ENCODE peak calls at places on chromosome X, in seven cellular contexts. L, F, Z, N, R, A and W are unnamed samples.

GRCh38 chrX:132023896-132024386 is 839 bp downstream of the STK26 start:
- DNase-seq in L (peak), F (no peak), Z (no peak), N (peak), R (no peak), A (peak), W (no peak)

GRCh38 chrX:20418379-20418778 is 151.7 kb upstream of the RPS6KA3 start:
- DNase-seq in L (no peak), F (no peak), Z (no peak), N (no peak), R (no peak), A (no peak), W (no peak)

GRCh38 chrX:2608638-2609430 is 82.3 kb upstream of the CD99 start:
- DNase-seq in L (peak), F (peak), Z (peak), N (peak), R (peak), A (peak), W (peak)

GRCh38 chrX:105527759-105528158 is 294.6 kb upstream of the NRK start:
- DNase-seq in L (no peak), F (no peak), Z (no peak), N (no peak), R (no peak), A (peak), W (no peak)

GRCh38 chrX:141791856-141792255 is 46.3 kb upstream of the MAGEC3 start:
- DNase-seq in L (no peak), F (no peak), Z (no peak), N (peak), R (no peak), A (no peak), W (no peak)

GRCh38 chrX:129996120-129996519 is 13.7 kb downstream of the BCORL1 start:
- DNase-seq in L (no peak), F (no peak), Z (peak), N (peak), R (no peak), A (peak), W (no peak)

GRCh38 chrX:52138830-52139544 is 45.7 kb upstream of the MAGED4 start:
- DNase-seq in L (no peak), F (no peak), Z (no peak), N (no peak), R (no peak), A (no peak), W (no peak)

GRCh38 chrX:2387614-2388239 is 113.0 kb downstream of the DHRSX start:
- DNase-seq in L (no peak), F (no peak), Z (no peak), N (no peak), R (no peak), A (peak), W (no peak)

GRCh38 chrX:24760601-24761000 is 66.9 kb downstream of the POLA1 start:
- DNase-seq in L (no peak), F (no peak), Z (no peak), N (no peak), R (no peak), A (peak), W (no peak)

GRCh38 chrX:118536687-118537461 is 41.3 kb downstream of the DOCK11 start:
- DNase-seq in L (peak), F (no peak), Z (peak), N (no peak), R (no peak), A (peak), W (no peak)

GRCh38 chrX:19554786-19555185 is 39.5 kb upstream of the MAP3K15 start:
- DNase-seq in L (no peak), F (no peak), Z (no peak), N (peak), R (no peak), A (peak), W (no peak)

GRCh38 chrX:106692425-106693075 is 34.0 kb upstream of the RNF128 start:
- DNase-seq in L (no peak), F (no peak), Z (no peak), N (no peak), R (no peak), A (no peak), W (no peak)

GRCh38 chrX:82556588-82556987 is 951.5 kb upstream of the POU3F4 start:
- DNase-seq in L (no peak), F (no peak), Z (no peak), N (no peak), R (no peak), A (no peak), W (no peak)

GRCh38 chrX:39688576-39689373 is 409.0 kb downstream of the BCOR start:
- DNase-seq in L (no peak), F (peak), Z (peak), N (peak), R (peak), A (peak), W (no peak)

GRCh38 chrX:151180400-151180799 is 4.0 kb downstream of the GPR50 start:
- DNase-seq in L (no peak), F (no peak), Z (no peak), N (no peak), R (no peak), A (no peak), W (no peak)

GRCh38 chrX:105315301-105315700 is 94.8 kb upstream of the TEX13A start:
- DNase-seq in L (no peak), F (no peak), Z (no peak), N (peak), R (no peak), A (peak), W (no peak)

GRCh38 chrX:19121898-19122640 is at the start of gene ADGRG2:
- DNase-seq in L (no peak), F (peak), Z (peak), N (peak), R (no peak), A (peak), W (no peak)

GRCh38 chrX:15723887-15724517 is 14.1 kb upstream of the CA5B start:
- DNase-seq in L (no peak), F (no peak), Z (no peak), N (no peak), R (no peak), A (no peak), W (no peak)

GRCh38 chrX:2710041-2710471 is 19.0 kb downstream of the CD99 start:
- DNase-seq in L (no peak), F (no peak), Z (peak), N (peak), R (peak), A (peak), W (no peak)

GRCh38 chrX:10157545-10157944 is 770 bp downstream of the CLCN4 start:
- DNase-seq in L (no peak), F (no peak), Z (no peak), N (peak), R (no peak), A (peak), W (no peak)

GRCh38 chrX:39443240-39443639 is 642.0 kb downstream of the MID1IP1 start:
- DNase-seq in L (no peak), F (no peak), Z (no peak), N (no peak), R (no peak), A (no peak), W (no peak)

GRCh38 chrX:8084023-8084422 is 87.0 kb downstream of the VCX2 start:
- DNase-seq in L (no peak), F (no peak), Z (no peak), N (peak), R (no peak), A (peak), W (no peak)

GRCh38 chrX:33415454-33415853 is 204.1 kb upstream of the DMD start:
- DNase-seq in L (no peak), F (no peak), Z (no peak), N (no peak), R (no peak), A (no peak), W (no peak)

GRCh38 chrX:65528293-65528692 is 6.3 kb downstream of the LAS1L start:
- DNase-seq in L (no peak), F (no peak), Z (no peak), N (no peak), R (no peak), A (no peak), W (no peak)

DNA sequence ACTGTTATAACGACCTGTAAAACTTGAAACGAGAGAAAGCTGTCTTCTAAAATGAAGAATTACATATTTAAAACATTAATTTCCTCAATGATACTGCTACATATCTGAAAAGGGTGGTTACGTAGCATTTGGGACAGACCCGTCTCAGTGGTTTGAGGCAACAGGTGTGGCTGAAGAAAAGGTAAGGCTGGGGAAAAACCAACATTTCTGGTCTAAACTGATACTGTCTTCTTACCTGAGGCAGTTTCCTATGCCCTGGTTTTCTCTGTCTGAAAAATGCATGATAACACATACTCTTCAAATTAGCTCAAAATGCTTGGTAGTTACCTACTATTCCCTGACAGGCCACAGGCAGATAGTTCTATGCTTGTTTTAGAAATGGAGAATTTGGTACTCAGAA is 30.4 kb downstream of the PLS3 start:
- DNase-seq in L (no peak), F (no peak), Z (no peak), N (peak), R (no peak), A (no peak), W (no peak)
- H3K4me3 ChIP-seq in L (no peak), F (no peak), Z (no peak), N (no peak), R (no peak), A (no peak), W (no peak)

GRCh38 chrX:23667239-23668177 is at the start of gene PRDX4:
- DNase-seq in L (peak), F (peak), Z (peak), N (peak), R (peak), A (peak), W (peak)
- TF ChIP-seq CTCF in L (no peak), F (no peak), Z (no peak), N (no peak), R (no peak), A (no peak), W (no peak)

GRCh38 chrX:47366051-47366722 is 4.2 kb upstream of the ZNF157 start:
- DNase-seq in L (peak), F (peak), Z (peak), N (peak), R (peak), A (peak), W (peak)
- H3K4me3 ChIP-seq in L (peak), F (peak), Z (no peak), N (peak), R (peak), A (peak), W (peak)

GRCh38 chrX:727738-728621 is 97.4 kb downstream of the SHOX start:
- DNase-seq in L (no peak), F (no peak), Z (no peak), N (no peak), R (no peak), A (no peak), W (no peak)
- TF ChIP-seq CTCF in L (peak), F (no peak), Z (no peak), N (no peak), R (no peak), A (no peak), W (no peak)

DNA sequence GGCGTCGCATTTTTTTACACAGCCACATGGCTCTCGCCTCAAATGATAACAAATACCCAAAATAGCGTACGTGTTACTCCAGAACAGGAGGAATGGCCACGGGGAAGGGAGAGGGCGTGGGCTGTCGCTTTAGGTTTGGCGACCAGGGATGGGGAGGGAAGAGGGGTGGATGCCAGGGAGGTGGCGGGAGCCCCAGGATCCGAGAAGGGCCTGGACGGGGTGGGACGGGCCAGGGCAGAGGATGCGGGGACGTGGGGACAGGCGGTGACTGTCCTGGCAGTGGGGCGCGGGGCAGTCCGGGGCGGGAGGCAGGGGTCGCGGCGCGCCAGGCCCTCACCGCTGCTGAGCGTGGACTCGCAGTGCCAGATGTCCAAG is 631 bp downstream of the TMEM47 start:
- DNase-seq in L (no peak), F (peak), Z (peak), N (no peak), R (peak), A (no peak), W (no peak)
- H3K4me3 ChIP-seq in L (no peak), F (peak), Z (no peak), N (peak), R (peak), A (peak), W (peak)

GRCh38 chrX:43467608-43468234 is 188.4 kb upstream of the MAOA start:
- DNase-seq in L (no peak), F (no peak), Z (no peak), N (no peak), R (no peak), A (no peak), W (no peak)
- TF ChIP-seq CTCF in L (no peak), F (no peak), Z (no peak), N (no peak), R (no peak), A (no peak), W (no peak)

GRCh38 chrX:137574102-137574783 is 8.3 kb downstream of the ZIC3 start:
- DNase-seq in L (no peak), F (no peak), Z (no peak), N (no peak), R (no peak), A (no peak), W (no peak)
- H3K4me3 ChIP-seq in L (no peak), F (no peak), Z (no peak), N (no peak), R (no peak), A (no peak), W (peak)